ENCODE peak calls at places on chromosomes 12 and 14, in ten cellular contexts. H, X, F, B, K, O, N, R, L and U are unnamed samples.

GRCh38 chr12:57521475-57522018 is 1.1 kb upstream of the MBD6 start:
- DNase-seq in H (no peak), X (no peak), F (no peak), B (no peak), K (peak; percentile 64), O (no peak), N (peak; percentile 49), R (no peak), L (peak; percentile 42), U (no peak)

GRCh38 chr14:32085182-32085844 is 8.2 kb downstream of the ARHGAP5 start:
- DNase-seq in H (no peak), X (no peak), F (no peak), B (no peak), K (no peak), O (no peak), N (no peak), R (no peak), L (no peak), U (no peak)

GRCh38 chr12:59973515-59973914 is 377.7 kb downstream of the SLC16A7 start:
- DNase-seq in H (no peak), X (no peak), F (no peak), B (no peak), K (no peak), O (no peak), N (no peak), R (no peak), L (no peak), U (no peak)

GRCh38 chr12:7146906-7147305 is 16.7 kb downstream of the CLSTN3 start:
- DNase-seq in H (no peak), X (no peak), F (no peak), B (no peak), K (no peak), O (no peak), N (no peak), R (no peak), L (no peak), U (no peak)

GRCh38 chr14:104443391-104444158 is 136.0 kb upstream of the C14orf180 start:
- DNase-seq in H (peak; percentile 68), X (no peak), F (no peak), B (no peak), K (no peak), O (no peak), N (no peak), R (no peak), L (no peak), U (no peak)

GRCh38 chr12:62963642-62964041 is 28.7 kb upstream of the PPM1H start:
- DNase-seq in H (no peak), X (no peak), F (no peak), B (no peak), K (no peak), O (no peak), N (no peak), R (no peak), L (no peak), U (no peak)

GRCh38 chr12:46921754-46922113 is 95.9 kb upstream of the SLC38A4 start:
- DNase-seq in H (no peak), X (no peak), F (no peak), B (no peak), K (no peak), O (no peak), N (no peak), R (no peak), L (no peak), U (no peak)

GRCh38 chr12:53495903-53496751 is 3.1 kb downstream of the MAP3K12 start:
- DNase-seq in H (peak; percentile 82), X (peak; percentile 45), F (no peak), B (no peak), K (no peak), O (no peak), N (no peak), R (peak; percentile 34), L (peak; percentile 95), U (no peak)

GRCh38 chr12:80443974-80444666 is at the start of gene PTPRQ:
- DNase-seq in H (no peak), X (no peak), F (no peak), B (no peak), K (no peak), O (no peak), N (no peak), R (no peak), L (no peak), U (no peak)

GRCh38 chr12:47102845-47103666 is 23.3 kb upstream of the AMIGO2 start:
- DNase-seq in H (peak; percentile 88), X (no peak), F (no peak), B (no peak), K (no peak), O (no peak), N (no peak), R (peak; percentile 52), L (no peak), U (no peak)

GRCh38 chr14:22474730-22475351 is 114.2 kb downstream of the DAD1 start:
- DNase-seq in H (no peak), X (no peak), F (no peak), B (no peak), K (no peak), O (no peak), N (no peak), R (peak; percentile 36), L (no peak), U (no peak)

GRCh38 chr12:124440841-124441381 is 126.5 kb downstream of the NCOR2 start:
- DNase-seq in H (no peak), X (no peak), F (no peak), B (no peak), K (no peak), O (no peak), N (no peak), R (no peak), L (no peak), U (no peak)

GRCh38 chr12:133120385-133121191 is 9.5 kb downstream of the ZNF891 start:
- DNase-seq in H (no peak), X (no peak), F (no peak), B (no peak), K (no peak), O (no peak), N (no peak), R (no peak), L (peak; percentile 19), U (no peak)

GRCh38 chr14:104882325-104882973 is 17.4 kb downstream of the CEP170B start:
- DNase-seq in H (no peak), X (peak; percentile 92), F (no peak), B (no peak), K (peak; percentile 82), O (peak; percentile 19), N (no peak), R (no peak), L (peak; percentile 36), U (no peak)

GRCh38 chr14:51394804-51395203 is 154.8 kb downstream of the TMX1 start:
- DNase-seq in H (no peak), X (no peak), F (no peak), B (no peak), K (peak; percentile 6), O (no peak), N (no peak), R (no peak), L (no peak), U (no peak)